ENCODE peak calls at places on chromosome 18, in six cellular contexts. E is testis; K is body of pancreas; L is heart right ventricle; C is CD4-positive, CD25-positive, alpha-beta regulatory T cell; S is aorta. I is an unnamed sample.

GRCh38 chr18:48022531-48023330 is 92.3 kb upstream of the SMAD2 start:
- DNase-seq in L (no peak), C (peak; percentile 38), K (no peak), E (no peak), S (no peak), I (peak; percentile 56)

GRCh38 chr18:21857871-21858270 is 117.3 kb downstream of the MIB1 start:
- DNase-seq in L (no peak), C (no peak), S (no peak), K (no peak), E (no peak), I (no peak)

GRCh38 chr18:46712406-46712805 is 44.4 kb downstream of the ST8SIA5 start:
- DNase-seq in L (no peak), C (no peak), E (peak; percentile 38), S (no peak), K (no peak), I (no peak)

GRCh38 chr18:21191596-21192307 is 50.3 kb upstream of the GREB1L start:
- DNase-seq in E (peak; percentile 80), S (peak; percentile 56), K (no peak), L (peak; percentile 21), C (no peak), I (peak; percentile 89)

GRCh38 chr18:950882-951539 is 46.3 kb downstream of the ADCYAP1 start:
- DNase-seq in K (no peak), E (no peak), S (no peak), L (no peak), C (no peak), I (no peak)

GRCh38 chr18:63302647-63303405 is 16.7 kb downstream of the BCL2 start:
- DNase-seq in S (no peak), K (no peak), E (no peak), C (no peak), L (no peak), I (no peak)

GRCh38 chr18:11741505-11742145 is 52.6 kb downstream of the GNAL start:
- DNase-seq in L (no peak), E (no peak), S (no peak), C (no peak), K (no peak), I (no peak)

GRCh38 chr18:51614033-51614432 is 416.6 kb upstream of the MEX3C start:
- DNase-seq in C (no peak), E (no peak), K (no peak), S (no peak), L (no peak), I (peak; percentile 81)

GRCh38 chr18:23380817-23381216 is 72.3 kb upstream of the RIOK3 start:
- DNase-seq in L (no peak), K (no peak), C (no peak), E (no peak), S (no peak), I (no peak)

GRCh38 chr18:40555914-40556313 is 1399.1 kb upstream of the PIK3C3 start:
- DNase-seq in L (no peak), K (no peak), S (no peak), E (no peak), C (no peak), I (no peak)

GRCh38 chr18:77397617-77398016 is 148.0 kb downstream of the GALR1 start:
- DNase-seq in C (no peak), K (no peak), E (no peak), S (no peak), L (no peak), I (no peak)

GRCh38 chr18:49041677-49042570 is 91.2 kb upstream of the SMAD7 start:
- DNase-seq in S (no peak), C (peak; percentile 35), L (peak; percentile 37), K (peak; percentile 48), E (peak; percentile 54), I (peak; percentile 86)

GRCh38 chr18:13236411-13236810 is 17.9 kb downstream of the LDLRAD4 start:
- DNase-seq in L (no peak), E (no peak), K (peak; percentile 2), C (no peak), S (no peak), I (peak; percentile 30)
- H3K4me1 ChIP-seq in L (peaks cover 26% of the 10 kb centered on the region), E (no peaks in the 10 kb centered on the region), K (no peaks in the 10 kb centered on the region), C (no peaks in the 10 kb centered on the region), S (no peaks in the 10 kb centered on the region), I (peaks cover 6% of the 10 kb centered on the region)

GRCh38 chr18:78813156-78813555 is 166.5 kb upstream of the SALL3 start:
- DNase-seq in K (no peak), C (no peak), E (no peak), S (no peak), L (no peak), I (peak; percentile 57)
- H3K4me1 ChIP-seq in K (no peaks in the 10 kb centered on the region), C (no peaks in the 10 kb centered on the region), E (no peaks in the 10 kb centered on the region), S (no peaks in the 10 kb centered on the region), L (no peaks in the 10 kb centered on the region), I (no peaks in the 10 kb centered on the region)

GRCh38 chr18:68402784-68403183 is 312.1 kb downstream of the TMX3 start:
- DNase-seq in E (no peak), K (no peak), S (no peak), C (no peak), L (no peak), I (no peak)
- H3K4me1 ChIP-seq in E (no peaks in the 10 kb centered on the region), K (no peaks in the 10 kb centered on the region), S (no peaks in the 10 kb centered on the region), C (no peaks in the 10 kb centered on the region), L (no peaks in the 10 kb centered on the region), I (no peaks in the 10 kb centered on the region)

DNA sequence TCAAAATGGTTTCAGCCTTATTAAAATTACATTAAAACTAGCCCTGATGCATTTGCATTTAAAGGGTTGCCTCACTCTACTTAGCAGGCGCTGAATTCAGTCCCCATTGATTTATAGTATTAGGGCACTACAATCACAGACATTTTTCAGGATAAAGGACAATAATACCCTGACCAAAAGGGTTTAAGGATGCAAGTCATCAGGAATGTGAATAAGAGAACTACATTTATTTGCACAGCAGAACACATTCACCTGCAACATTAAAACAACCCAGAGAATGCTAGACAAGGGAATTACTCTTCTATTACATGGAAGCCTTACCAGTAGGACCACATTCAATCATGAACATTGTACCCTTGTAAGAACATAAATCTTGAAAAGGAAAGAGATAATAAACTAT is 93.6 kb downstream of the TCF4 start:
- DNase-seq in L (no peak), K (no peak), E (no peak), S (no peak), C (no peak), I (no peak)
- H3K4me1 ChIP-seq in L (peaks cover 8% of the 10 kb centered on the region), K (no peaks in the 10 kb centered on the region), E (no peaks in the 10 kb centered on the region), S (no peaks in the 10 kb centered on the region), C (no peaks in the 10 kb centered on the region), I (no peaks in the 10 kb centered on the region)

DNA sequence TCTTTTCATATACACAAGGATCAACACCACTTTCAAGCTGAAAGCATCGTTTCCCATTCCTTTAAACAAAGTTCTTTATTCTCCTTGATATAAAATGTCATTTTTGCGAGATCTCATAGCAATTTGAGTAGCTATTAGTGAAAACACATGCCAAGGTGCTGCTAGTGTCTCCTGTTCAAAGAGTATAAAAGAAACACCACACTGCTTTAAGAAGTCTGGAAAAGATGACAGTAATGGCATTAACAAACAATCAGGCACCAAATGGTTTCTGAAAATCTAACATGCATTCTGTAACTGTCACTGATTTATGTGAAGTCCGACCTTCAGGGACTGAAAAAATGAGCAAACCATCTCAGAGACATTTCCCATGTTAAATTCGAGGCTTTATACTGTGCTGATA is 2.4 kb downstream of the CCBE1 start:
- DNase-seq in S (no peak), L (no peak), C (no peak), E (no peak), K (no peak), I (no peak)
- H3K4me1 ChIP-seq in S (no peaks in the 10 kb centered on the region), L (peaks cover 4% of the 10 kb centered on the region), C (peaks cover 12% of the 10 kb centered on the region), E (peaks cover 5% of the 10 kb centered on the region), K (peaks cover 22% of the 10 kb centered on the region), I (peaks cover 17% of the 10 kb centered on the region)

GRCh38 chr18:32770181-32770650 is 2.6 kb downstream of the KLHL14 start:
- DNase-seq in C (no peak), K (peak; percentile 12), L (no peak), E (no peak), S (no peak), I (no peak)
- H3K4me1 ChIP-seq in C (no peaks in the 10 kb centered on the region), K (peaks cover 27% of the 10 kb centered on the region), L (peaks cover 13% of the 10 kb centered on the region), E (peaks cover 9% of the 10 kb centered on the region), S (no peaks in the 10 kb centered on the region), I (no peaks in the 10 kb centered on the region)

GRCh38 chr18:8982416-8983183 is 119.9 kb upstream of the NDUFV2 start:
- DNase-seq in L (no peak), E (peak; percentile 79), S (no peak), C (no peak), K (peak; percentile 39), I (peak; percentile 77)
- H3K4me1 ChIP-seq in L (no peaks in the 10 kb centered on the region), E (no peaks in the 10 kb centered on the region), S (peaks cover 2% of the 10 kb centered on the region), C (no peaks in the 10 kb centered on the region), K (peaks cover 18% of the 10 kb centered on the region), I (peaks cover 4% of the 10 kb centered on the region)

I was measured in endodermal cell.